ENCODE peak calls at places on chromosomes 2 and 18, in ten cellular contexts. V is stimulated activated CD8-positive, alpha-beta memory T cell treated with anti-CD3 and anti-CD28 coated beads, Interleukin-4, amount 100 ng/mL, for 4 hours; N is stimulated activated naive B cell treated with anti-CD40 and anti-IgM and Interleukin-4, amounts not matched to agents 10 μg/mL and 1 μg/mL and 100 μg/mL, for 72 hours; D is endothelial cell; O is CD4-positive, alpha-beta T cell; R is NCI-H2171 treated with DMSO at 0.1 percent for 48 hours; U is NCI-H1417; M is iPS-NIHi11; E is AG20443; J is NCI-H1694. B is an unnamed sample.

GRCh38 chr18:77517901-77518300 is 268.3 kb downstream of the GALR1 start:
- DNase-seq in U (no peak), R (no peak), V (no peak), N (no peak), O (no peak), M (no peak), D (no peak), J (no peak), E (no peak), B (no peak)

GRCh38 chr2:237432484-237433092 is 18.6 kb upstream of the COL6A3 start:
- DNase-seq in O (peak), R (no peak), D (no peak), U (no peak), M (no peak), E (peak), J (no peak), N (peak), V (peak), B (peak)

GRCh38 chr2:78861546-78861945 is 164.0 kb upstream of the REG3G start:
- DNase-seq in V (no peak), E (no peak), J (peak), R (peak), O (no peak), N (no peak), U (peak), D (peak), M (peak), B (peak)

GRCh38 chr2:119488245-119489182 is 35.8 kb downstream of the SCTR start:
- DNase-seq in R (no peak), J (no peak), N (no peak), M (no peak), D (no peak), V (no peak), E (no peak), O (no peak), U (no peak), B (no peak)

GRCh38 chr2:128390991-128391630 is 72.4 kb upstream of the HS6ST1 start:
- DNase-seq in U (no peak), O (no peak), E (no peak), R (no peak), N (no peak), V (no peak), M (no peak), J (no peak), D (no peak), B (no peak)

GRCh38 chr2:6356127-6356761 is 509.5 kb downstream of the CMPK2 start:
- DNase-seq in D (no peak), J (no peak), N (no peak), O (no peak), R (no peak), E (no peak), U (peak), V (no peak), M (no peak), B (no peak)

GRCh38 chr2:16362611-16363010 is 303.0 kb downstream of the CYRIA start:
- DNase-seq in V (no peak), D (no peak), R (no peak), E (no peak), J (no peak), O (no peak), N (no peak), M (no peak), U (no peak), B (no peak)

GRCh38 chr2:202036601-202037037 is 3.0 kb downstream of the FZD7 start:
- DNase-seq in J (no peak), R (no peak), D (peak), O (no peak), U (no peak), V (no peak), M (peak), N (no peak), E (no peak), B (peak)

GRCh38 chr18:69889009-69889408 is 58.7 kb downstream of the CD226 start:
- DNase-seq in E (no peak), J (no peak), O (no peak), R (no peak), N (no peak), M (no peak), U (no peak), D (no peak), V (no peak), B (no peak)

GRCh38 chr2:135227386-135227785 is 175.3 kb downstream of the RAB3GAP1 start:
- DNase-seq in R (no peak), J (no peak), M (no peak), O (no peak), E (peak), D (no peak), N (no peak), V (no peak), U (no peak), B (no peak)

GRCh38 chr2:47307066-47307465 is 95.9 kb upstream of the MSH2 start:
- DNase-seq in R (peak), D (no peak), V (no peak), O (no peak), M (no peak), J (peak), N (no peak), U (peak), E (peak), B (no peak)

GRCh38 chr18:62796216-62796621 is 80.9 kb downstream of the PHLPP1 start:
- DNase-seq in R (no peak), D (no peak), U (no peak), V (no peak), J (no peak), M (no peak), O (no peak), N (no peak), E (no peak), B (no peak)

GRCh38 chr2:144086965-144087364 is 433.0 kb downstream of the ZEB2 start:
- DNase-seq in O (no peak), V (no peak), E (peak), R (no peak), N (no peak), D (no peak), J (no peak), U (no peak), M (no peak), B (no peak)

GRCh38 chr18:3305354-3305762 is 43.4 kb downstream of the MYL12B start:
- DNase-seq in O (peak), M (no peak), D (no peak), U (no peak), V (no peak), R (no peak), J (no peak), N (no peak), E (peak), B (no peak)

GRCh38 chr2:20595439-20596192 is 55.3 kb downstream of the HS1BP3 start:
- DNase-seq in D (no peak), R (no peak), V (no peak), N (peak), E (no peak), O (no peak), M (no peak), U (no peak), J (no peak), B (peak)

GRCh38 chr18:23814977-23815614 is 125.8 kb downstream of the LAMA3 start:
- DNase-seq in U (no peak), V (no peak), R (no peak), E (no peak), N (no peak), J (no peak), O (no peak), D (no peak), M (no peak), B (no peak)

GRCh38 chr2:213104089-213104902 is 47.1 kb downstream of the IKZF2 start:
- DNase-seq in E (peak), O (no peak), M (peak), R (peak), N (no peak), D (no peak), U (no peak), J (no peak), V (no peak), B (peak)

GRCh38 chr2:26561918-26562810 is 79.0 kb downstream of the CIB4 start:
- DNase-seq in D (peak), M (peak), V (no peak), U (peak), N (peak), O (no peak), J (no peak), R (peak), E (peak), B (no peak)

GRCh38 chr2:46487667-46488333 is 8.4 kb downstream of the TMEM247 start:
- DNase-seq in E (peak), U (no peak), M (no peak), R (no peak), D (no peak), N (no peak), J (no peak), O (no peak), V (no peak), B (peak)

GRCh38 chr2:85706604-85707296 is 12.6 kb downstream of the GNLY start:
- DNase-seq in O (no peak), J (no peak), U (no peak), V (no peak), R (no peak), M (no peak), N (no peak), E (no peak), D (no peak), B (no peak)

B was measured in mesendoderm.